ENCODE peak calls at places on chromosomes 4 and X, in four cellular contexts. Q is HepG2, X is A549, S is K562. K is an unnamed sample.

GRCh38 chr4:111836601-111837000 is 308.7 kb upstream of the FAM241A start:
- DNase-seq in X (no peak), S (no peak), Q (no peak), K (no peak)

GRCh38 chr4:152036626-152037025 is 275.8 kb upstream of the GATB start:
- DNase-seq in S (no peak), Q (no peak), X (no peak), K (no peak)

GRCh38 chrX:7542566-7542965 is 300.4 kb upstream of the VCX start:
- DNase-seq in Q (no peak), S (no peak), X (no peak), K (no peak)

GRCh38 chr4:185235480-185236154 is 26.2 kb downstream of the SNX25 start:
- DNase-seq in X (peak), S (peak), Q (peak), K (no peak)

GRCh38 chr4:85298037-85298436 is 176.9 kb upstream of the ARHGAP24 start:
- DNase-seq in Q (no peak), S (no peak), X (no peak), K (no peak)

GRCh38 chrX:141175786-141176185 is 1.1 kb downstream of the LDOC1 start:
- DNase-seq in X (no peak), Q (no peak), S (no peak), K (no peak)

GRCh38 chrX:49844622-49845021 is 15.5 kb downstream of the PAGE4 start:
- DNase-seq in S (no peak), X (no peak), Q (no peak), K (no peak)

GRCh38 chr4:147830102-147830463 is 98.2 kb downstream of the ARHGAP10 start:
- DNase-seq in S (no peak), Q (no peak), X (no peak), K (no peak)

GRCh38 chrX:126165721-126166401 is at the start of gene DCAF12L2:
- DNase-seq in S (no peak), Q (no peak), X (peak), K (peak)

GRCh38 chrX:56994375-56995270 is 718 bp downstream of the SPIN3 start:
- DNase-seq in X (no peak), Q (no peak), S (no peak), K (no peak)

GRCh38 chrX:119685225-119686066 is 7.5 kb downstream of the SEPTIN6 start:
- DNase-seq in Q (no peak), X (no peak), S (peak), K (no peak)

GRCh38 chr4:119785963-119786362 is 157.4 kb upstream of the PDE5A start:
- DNase-seq in S (no peak), X (peak), Q (peak), K (peak)

GRCh38 chrX:120014354-120015129 is 62.9 kb downstream of the RHOXF2B start:
- DNase-seq in Q (no peak), X (no peak), S (no peak), K (no peak)

GRCh38 chr4:55258152-55258863 is 87.7 kb upstream of the SRD5A3 start:
- DNase-seq in Q (no peak), S (no peak), X (no peak), K (no peak)

GRCh38 chr4:88366460-88366859 is 12.2 kb upstream of the HERC6 start:
- DNase-seq in S (no peak), X (no peak), Q (no peak), K (no peak)

GRCh38 chr4:128244379-128244778 is 43.2 kb downstream of the PGRMC2 start:
- DNase-seq in X (no peak), S (no peak), Q (no peak), K (no peak)

GRCh38 chr4:110631582-110632505 is 9.0 kb upstream of the PITX2 start:
- DNase-seq in X (peak), S (peak), Q (peak), K (peak)

GRCh38 chr4:173167793-173168395 is 717 bp upstream of the GALNT7 start:
- DNase-seq in X (peak), Q (no peak), S (peak), K (peak)

GRCh38 chr4:137463377-137464003 is 68.8 kb downstream of the PCDH18 start:
- DNase-seq in X (no peak), S (no peak), Q (no peak), K (no peak)

GRCh38 chrX:133365886-133366611 is 49.2 kb downstream of the GPC4 start:
- DNase-seq in S (no peak), X (no peak), Q (no peak), K (no peak)

GRCh38 chr4:83490876-83491450 is 6.1 kb upstream of the ABRAXAS1 start:
- DNase-seq in S (peak), Q (peak), X (peak), K (no peak)

GRCh38 chr4:15878011-15878410 is 60.5 kb downstream of the FGFBP1 start:
- DNase-seq in X (peak), Q (no peak), S (no peak), K (no peak)

GRCh38 chrX:104168127-104168526 is 1.9 kb downstream of the FAM199X start:
- DNase-seq in S (no peak), X (no peak), Q (no peak), K (no peak)
- TF ChIP-seq HMGXB4 in S (no peak), X (no peak), Q (no peak), K (no peak)

GRCh38 chr4:123365412-123365811 is 31.2 kb upstream of the SPRY1 start:
- DNase-seq in S (no peak), X (no peak), Q (no peak), K (no peak)

GRCh38 chr4:123361195-123361861 is 35.3 kb upstream of the SPRY1 start:
- DNase-seq in Q (no peak), X (peak), S (peak), K (no peak)

GRCh38 chr4:123362103-123362502 is 34.5 kb upstream of the SPRY1 start:
- DNase-seq in S (no peak), Q (no peak), X (no peak), K (no peak)

GRCh38 chr4:123364906-123365305 is 31.7 kb upstream of the SPRY1 start:
- DNase-seq in Q (no peak), S (no peak), X (no peak), K (no peak)

GRCh38 chr4:123363729-123364128 is 32.9 kb upstream of the SPRY1 start:
- DNase-seq in S (no peak), Q (no peak), X (no peak), K (no peak)
- TF ChIP-seq NR3C1 in S (no peak), Q (no peak), X (no peak), K (no peak)

GRCh38 chr4:90958256-90958895 is 831.2 kb downstream of the CCSER1 start:
- DNase-seq in X (peak), S (no peak), Q (no peak), K (no peak)
- TF ChIP-seq HMGXB4 in X (no peak), S (no peak), Q (no peak), K (no peak)

DNA sequence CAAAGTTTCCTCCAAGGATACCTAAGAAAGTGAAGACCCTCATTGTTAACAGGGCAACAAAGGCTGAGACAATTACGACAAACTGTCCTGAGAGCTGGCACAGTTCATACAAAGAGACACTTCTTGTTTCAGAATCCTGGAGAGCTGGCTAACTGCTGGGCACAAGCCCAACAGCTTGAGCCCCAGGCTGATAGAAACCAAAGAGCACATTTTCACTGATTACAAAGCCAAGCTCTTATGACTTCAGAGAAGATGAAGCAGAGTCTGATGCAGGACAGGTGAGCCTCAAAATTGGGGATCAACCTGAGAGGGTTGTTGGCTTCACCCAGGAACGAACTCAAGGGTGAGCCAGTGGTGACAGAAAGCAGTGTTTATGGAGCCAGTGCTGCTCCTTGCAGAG is 183.9 kb downstream of the EVC2 start:
- DNase-seq in X (no peak), Q (no peak), S (no peak), K (no peak)
- TF ChIP-seq NR3C1 in X (no peak), Q (no peak), S (no peak), K (no peak)

GRCh38 chr4:2534904-2535385 is 1.5 kb upstream of the FAM193A start:
- DNase-seq in S (peak), Q (peak), X (peak), K (no peak)
- TF ChIP-seq HMGXB4 in S (no peak), Q (no peak), X (no peak), K (no peak)

GRCh38 chr4:68907788-68908700 is 43.6 kb downstream of the UGT2A3 start:
- DNase-seq in S (no peak), Q (peak), X (peak), K (no peak)

GRCh38 chr4:68905598-68906237 is 45.9 kb downstream of the UGT2A3 start:
- DNase-seq in Q (no peak), S (no peak), X (no peak), K (peak)

GRCh38 chr4:68904786-68905185 is 46.8 kb downstream of the UGT2A3 start:
- DNase-seq in S (peak), Q (peak), X (no peak), K (peak)

GRCh38 chr4:68907230-68907629 is 44.4 kb downstream of the UGT2A3 start:
- DNase-seq in S (no peak), Q (no peak), X (no peak), K (no peak)

DNA sequence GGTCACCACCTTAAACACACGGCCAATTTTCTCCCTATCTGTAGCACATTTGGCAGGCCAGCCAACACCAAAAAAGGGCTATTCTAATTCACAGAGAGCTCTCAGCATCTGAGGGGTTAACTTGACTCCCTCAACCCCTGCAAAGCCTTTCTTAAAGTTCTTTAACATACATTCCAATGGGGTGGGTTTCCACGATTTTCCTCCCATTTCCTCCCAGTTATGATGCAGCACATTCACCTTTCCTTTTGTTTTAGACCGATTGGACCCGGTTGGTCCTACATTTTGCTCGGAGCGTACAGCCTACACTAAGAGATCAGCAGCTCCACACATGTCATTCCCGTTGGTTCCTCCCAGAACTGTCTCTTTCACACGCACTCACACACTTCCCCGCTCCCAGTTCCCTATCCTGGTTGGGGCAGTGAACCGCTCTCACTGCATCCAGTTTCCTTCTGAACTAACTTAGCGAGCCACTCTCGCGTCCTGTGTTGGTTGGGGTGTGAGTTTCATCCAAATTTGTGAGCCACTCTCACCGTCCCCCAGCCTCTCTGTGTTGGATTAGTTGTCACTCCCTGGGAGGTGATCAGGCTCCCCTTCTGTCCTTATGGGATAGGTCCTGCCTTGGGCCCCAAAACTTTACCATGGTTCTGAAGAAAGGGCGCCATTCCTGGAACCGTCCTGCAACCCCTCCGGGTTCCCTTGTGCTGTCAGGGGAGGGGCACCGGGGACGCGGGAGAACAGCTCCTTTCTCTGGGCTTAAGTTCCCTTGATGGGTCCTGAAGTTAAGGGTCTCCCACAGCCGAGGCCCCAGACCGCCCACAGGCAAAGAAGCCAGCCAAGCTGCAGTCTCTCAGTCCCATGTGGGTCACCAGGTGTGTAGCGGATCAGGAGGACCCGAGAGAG is 45.1 kb downstream of the UGT2A3 start:
- DNase-seq in X (no peak), Q (no peak), S (no peak), K (peak)
- TF ChIP-seq NR3C1 in X (no peak), Q (no peak), S (no peak), K (no peak)

GRCh38 chrX:150517303-150517896 is 51.0 kb upstream of the MTM1 start:
- DNase-seq in X (no peak), S (no peak), Q (no peak), K (no peak)
- TF ChIP-seq HMGXB4 in X (no peak), S (no peak), Q (no peak), K (no peak)